ENCODE peak calls at places on chromosomes 13 and 19, in six cellular contexts. E is heart right ventricle, U is T-helper 17 cell, K is right atrium auricular region, C is NCI-H446 treated with DMSO at 0.1 percent for 48 hours, S is nucleus accumbens. N is an unnamed sample.

GRCh38 chr13:73985789-73986188 is 148.4 kb downstream of the KLF12 start:
- DNase-seq in U (no peak), K (no peak), S (no peak), C (no peak), E (no peak), N (no peak)

GRCh38 chr13:31380728-31381127 is 181.0 kb downstream of the B3GLCT start:
- DNase-seq in S (no peak), K (no peak), E (no peak), C (no peak), U (no peak), N (no peak)

GRCh38 chr13:91017031-91017668 is 330.3 kb upstream of the MIR17HG start:
- DNase-seq in U (no peak), S (peak; percentile 9), K (no peak), C (no peak), E (no peak), N (no peak)

GRCh38 chr13:35700661-35701060 is 224.2 kb upstream of the MAB21L1 start:
- DNase-seq in S (no peak), U (no peak), C (no peak), E (no peak), K (no peak), N (no peak)

GRCh38 chr13:19597523-19597922 is 35.9 kb upstream of the MPHOSPH8 start:
- DNase-seq in K (no peak), C (no peak), U (no peak), E (no peak), S (no peak), N (no peak)

GRCh38 chr13:113208424-113209335 is at the start of gene PCID2:
- DNase-seq in C (no peak), U (peak; percentile 85), K (peak; percentile 88), S (peak; percentile 87), E (peak; percentile 87), N (peak; percentile 82)

GRCh38 chr13:27406178-27406939 is 18.1 kb upstream of the GTF3A start:
- DNase-seq in E (no peak), U (no peak), K (no peak), C (no peak), S (no peak), N (peak; percentile 73)

GRCh38 chr13:77325371-77325941 is 1.4 kb downstream of the MYCBP2 start:
- DNase-seq in C (no peak), S (no peak), E (no peak), U (no peak), K (no peak), N (no peak)

GRCh38 chr13:111517641-111518010 is 197.2 kb downstream of the TEX29 start:
- DNase-seq in E (no peak), K (no peak), C (no peak), U (no peak), S (no peak), N (no peak)

GRCh38 chr13:60482012-60482411 is 85.0 kb downstream of the TDRD3 start:
- DNase-seq in E (no peak), C (no peak), U (no peak), S (no peak), K (no peak), N (no peak)

GRCh38 chr19:40249781-40250180 is 23.3 kb upstream of the CCNP start:
- DNase-seq in E (no peak), S (no peak), C (no peak), K (no peak), U (no peak), N (no peak)

GRCh38 chr13:97749174-97749573 is 204.3 kb upstream of the IPO5 start:
- DNase-seq in C (no peak), K (no peak), E (no peak), S (no peak), U (no peak), N (no peak)